ENCODE peak calls at places on chromosomes 6 and 20, in four cellular contexts. P is K562, U is GM12878, M is HepG2. B is an unnamed sample.

GRCh38 chr6:142881771-142882170 is 63.2 kb downstream of the HIVEP2 start:
- DNase-seq in U (no peak), P (no peak), M (no peak), B (no peak)

GRCh38 chr20:19828233-19828632 is 70.2 kb downstream of the RIN2 start:
- DNase-seq in P (no peak), M (peak), U (peak), B (peak)

GRCh38 chr20:55415567-55416142 is 589.7 kb downstream of the CBLN4 start:
- DNase-seq in M (peak), U (no peak), P (no peak), B (no peak)

GRCh38 chr6:146871613-146872465 is 273.1 kb downstream of the ADGB start:
- DNase-seq in M (peak), U (no peak), P (no peak), B (no peak)

GRCh38 chr6:119443993-119444641 is 94.6 kb upstream of the MAN1A1 start:
- DNase-seq in P (no peak), U (no peak), M (no peak), B (no peak)

GRCh38 chr6:131116755-131117360 is 18.4 kb upstream of the AKAP7 start:
- DNase-seq in U (no peak), P (peak), M (peak), B (peak)

GRCh38 chr20:45094864-45095574 is 5.9 kb downstream of the KCNS1 start:
- DNase-seq in P (no peak), U (no peak), M (no peak), B (no peak)

GRCh38 chr20:60073086-60073485 is 114.9 kb downstream of the CDH26 start:
- DNase-seq in P (no peak), M (no peak), U (no peak), B (no peak)

GRCh38 chr20:32387262-32387661 is 29.1 kb downstream of the ASXL1 start:
- DNase-seq in M (no peak), U (no peak), P (no peak), B (no peak)

GRCh38 chr6:150922137-150922536 is 56.6 kb downstream of the MTHFD1L start:
- DNase-seq in U (no peak), P (no peak), M (no peak), B (no peak)

GRCh38 chr6:129644567-129645015 is 65.4 kb downstream of the ARHGAP18 start:
- DNase-seq in U (no peak), P (no peak), M (peak), B (peak)

GRCh38 chr6:142289687-142290086 is 12.1 kb upstream of the ADGRG6 start:
- DNase-seq in U (no peak), M (no peak), P (no peak), B (no peak)

GRCh38 chr6:90296346-90297123 is at the start of gene BACH2:
- DNase-seq in U (no peak), P (peak), M (peak), B (peak)

GRCh38 chr6:166932116-166932515 is 24.2 kb downstream of the RNASET2 start:
- DNase-seq in P (no peak), M (no peak), U (no peak), B (no peak)

GRCh38 chr6:166929534-166930189 is 26.7 kb downstream of the RNASET2 start:
- DNase-seq in P (no peak), U (no peak), M (no peak), B (no peak)

GRCh38 chr6:166931426-166931970 is 24.9 kb downstream of the RNASET2 start:
- DNase-seq in U (no peak), M (no peak), P (no peak), B (no peak)

GRCh38 chr6:166928644-166929515 is 27.5 kb downstream of the RNASET2 start:
- DNase-seq in U (no peak), P (no peak), M (no peak), B (no peak)

GRCh38 chr6:166930354-166930891 is 25.9 kb downstream of the RNASET2 start:
- DNase-seq in P (no peak), U (no peak), M (no peak), B (no peak)
- TF ChIP-seq CHD4 in P (no peak), U (no peak), M (no peak), B (no peak)

GRCh38 chr6:40555092-40555491 is 32.1 kb downstream of the LRFN2 start:
- DNase-seq in M (no peak), U (no peak), P (no peak), B (no peak)
- TF ChIP-seq JUNB in M (no peak), U (no peak), P (no peak), B (no peak)

GRCh38 chr6:123899745-123900144 is 96.1 kb downstream of the NKAIN2 start:
- DNase-seq in P (no peak), M (no peak), U (no peak), B (no peak)

GRCh38 chr6:123898669-123899068 is 95.0 kb downstream of the NKAIN2 start:
- DNase-seq in U (no peak), P (no peak), M (no peak), B (no peak)

DNA sequence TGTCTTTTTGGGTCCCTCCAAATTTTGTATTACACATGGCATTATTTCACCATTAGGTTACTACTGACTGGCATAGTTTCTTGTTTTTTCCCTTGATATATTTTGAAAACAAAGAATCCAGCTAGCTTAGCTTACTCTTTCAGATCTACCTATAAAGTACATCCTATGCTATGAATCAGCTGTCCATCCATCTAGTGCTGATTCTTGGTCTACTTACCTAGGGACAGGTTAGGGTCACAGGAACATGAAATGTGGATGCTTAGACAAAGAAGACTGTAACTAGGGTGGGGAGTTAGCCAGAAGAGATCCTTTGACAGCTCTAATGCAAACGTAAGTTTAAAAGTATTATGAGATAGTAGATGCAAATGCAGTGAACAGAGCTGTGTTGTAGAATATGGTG is 91.7 kb downstream of the NKAIN2 start:
- DNase-seq in U (no peak), M (no peak), P (no peak), B (no peak)
- TF ChIP-seq CHD4 in U (no peak), M (no peak), P (no peak), B (no peak)

GRCh38 chr6:65289491-65289890 is 417.5 kb downstream of the EYS start:
- DNase-seq in M (no peak), P (no peak), U (no peak), B (no peak)
- TF ChIP-seq JUNB in M (no peak), P (no peak), U (no peak), B (no peak)

GRCh38 chr20:64244281-64244805 is 11.2 kb upstream of the PCMTD2 start:
- DNase-seq in P (no peak), M (no peak), U (no peak), B (no peak)
- TF ChIP-seq CHD4 in P (no peak), M (no peak), U (no peak), B (no peak)

GRCh38 chr20:3803854-3804253 is 7.7 kb downstream of the CDC25B start:
- DNase-seq in P (no peak), M (no peak), U (no peak), B (no peak)
- TF ChIP-seq JUNB in P (no peak), M (no peak), U (no peak), B (no peak)

GRCh38 chr6:34391711-34392496 is 565 bp downstream of the NUDT3 start:
- DNase-seq in P (peak), M (peak), U (no peak), B (peak)
- TF ChIP-seq CHD4 in P (no peak), M (peak), U (no peak), B (no peak)

DNA sequence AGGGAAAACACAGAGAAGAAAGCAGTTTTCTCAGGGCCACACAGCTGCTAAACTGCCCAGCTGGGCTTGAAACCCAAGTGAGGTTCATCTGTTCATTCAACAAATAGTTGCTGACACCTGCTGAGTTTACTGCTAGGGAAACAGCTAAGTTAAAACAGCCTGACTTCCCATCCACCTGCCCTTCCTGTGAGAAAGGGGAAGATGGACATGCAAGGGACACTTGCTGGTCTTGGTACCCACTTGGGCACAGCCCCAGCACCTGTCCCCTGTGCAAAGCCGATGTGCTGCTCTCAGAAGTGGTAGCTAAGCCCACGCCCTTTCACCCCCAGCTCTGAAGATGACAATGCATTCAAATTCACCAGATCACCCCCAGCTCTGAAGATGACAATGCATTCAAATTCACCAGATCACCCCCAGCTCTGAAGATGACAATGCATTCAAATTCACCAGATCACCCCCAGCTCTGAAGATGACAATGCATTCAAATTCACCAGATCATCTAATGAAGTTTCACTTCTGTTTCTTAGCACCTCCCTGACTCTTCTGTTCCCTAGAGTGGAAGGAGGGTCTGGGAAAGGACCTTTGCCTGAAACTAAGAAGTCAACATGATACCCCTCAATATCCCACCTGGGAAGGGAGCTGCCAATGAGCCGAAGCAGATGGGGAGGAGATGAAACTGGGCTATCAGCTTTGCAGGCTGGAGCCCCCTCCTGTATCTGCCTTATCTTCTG is 46.0 kb upstream of the TOP1 start:
- DNase-seq in M (no peak), P (no peak), U (no peak), B (no peak)
- TF ChIP-seq JUNB in M (no peak), P (no peak), U (peak), B (no peak)

DNA sequence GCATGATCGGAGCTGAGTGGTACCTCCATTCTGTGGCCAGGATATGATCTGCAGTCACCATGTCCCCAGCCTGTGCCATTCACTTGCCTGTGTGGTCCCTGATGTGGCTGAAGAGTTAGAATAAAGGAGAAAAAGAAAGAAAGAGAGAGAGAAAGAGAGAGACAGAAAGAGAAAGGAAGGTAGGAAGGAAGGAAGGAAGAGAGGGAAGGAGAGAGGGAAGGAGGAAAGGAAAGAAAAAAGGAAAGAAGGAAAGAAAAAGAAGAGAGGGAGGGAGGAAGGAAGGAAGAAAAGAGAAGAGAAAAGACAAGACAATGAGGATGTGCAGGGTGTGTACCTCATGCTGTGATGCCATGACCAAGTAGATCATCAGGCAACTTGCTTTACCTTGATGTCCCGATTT is 22.1 kb downstream of the ARMC2 start:
- DNase-seq in U (no peak), M (no peak), P (no peak), B (no peak)
- TF ChIP-seq CHD4 in U (no peak), M (no peak), P (no peak), B (no peak)

DNA sequence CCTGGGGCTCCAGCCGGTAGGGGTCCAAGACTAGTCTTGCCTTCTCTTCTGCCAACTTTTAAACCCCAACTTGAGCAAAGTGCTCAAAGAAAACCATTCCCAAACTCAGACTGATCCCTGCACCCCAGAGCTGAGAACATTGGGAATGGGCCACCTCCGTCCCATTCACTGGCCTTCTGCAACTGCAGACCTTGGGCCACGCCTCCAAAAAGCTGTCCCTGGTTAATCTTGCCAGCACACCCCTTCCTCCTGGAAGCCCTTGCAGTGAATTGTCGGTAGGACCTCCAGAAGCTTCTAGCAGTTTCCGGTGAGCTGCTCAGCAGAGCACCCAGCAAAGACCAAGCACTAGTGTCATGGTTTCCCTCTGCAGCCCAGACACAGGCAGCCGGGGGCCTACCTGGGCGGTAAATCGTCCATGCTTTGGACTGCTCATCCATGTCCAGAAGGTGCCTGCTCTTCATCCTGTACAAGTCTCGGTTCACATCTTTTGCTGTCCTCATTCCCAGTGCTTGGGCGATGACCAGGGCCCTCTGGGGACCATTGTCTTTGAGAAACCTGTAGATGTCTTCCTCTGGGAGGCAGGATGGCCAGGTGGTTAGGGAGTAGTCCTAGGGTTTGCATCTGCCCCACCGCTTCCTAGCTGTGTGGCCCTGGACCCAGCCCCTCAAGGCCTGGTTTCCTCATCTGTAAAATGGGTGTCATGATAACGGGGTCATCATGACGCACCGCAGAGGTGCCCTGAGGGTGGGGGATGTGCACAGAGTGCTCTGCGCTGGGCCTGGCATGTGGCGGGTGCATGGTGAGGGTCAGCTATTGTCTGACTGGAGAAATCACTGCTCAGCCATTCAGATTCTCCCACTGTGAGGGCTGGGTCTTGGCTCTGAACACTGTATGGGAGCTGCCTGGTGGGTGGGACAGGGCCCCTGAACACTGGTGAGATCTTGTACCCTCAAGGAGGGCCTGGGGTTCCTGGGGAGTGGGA is 5.4 kb downstream of the ZBP1 start:
- DNase-seq in U (no peak), M (no peak), P (no peak), B (no peak)
- TF ChIP-seq JUNB in U (no peak), M (no peak), P (no peak), B (no peak)

B was measured in A549.